ENCODE peak calls at places on chromosomes 1 and 21, in eight cellular contexts. P is T47D; C is erythroblast; B is NCI-H1092 treated with DMSO at 0.1 percent for 48 hours; U is NCI-H774; G is activated T-cell treated with anti-CD3 and anti-CD28 coated beads, Interleukin-2, amount 50 U/mL, for 72 hours; D is retina; Z is small intestine. F is an unnamed sample.

GRCh38 chr1:236151739-236152424 is 9.5 kb downstream of the GPR137B start:
- DNase-seq in P (no peak), C (no peak), B (no peak), U (no peak), G (no peak), D (no peak), Z (no peak), F (no peak)

GRCh38 chr1:110119843-110120242 is 7.6 kb downstream of the UBL4B start:
- DNase-seq in P (no peak), C (no peak), B (peak; percentile 27), U (peak; percentile 88), G (no peak), D (no peak), Z (peak; percentile 45), F (no peak)

GRCh38 chr1:36641776-36642175 is 159.1 kb upstream of the CSF3R start:
- DNase-seq in P (no peak), C (no peak), B (no peak), U (no peak), G (no peak), D (no peak), Z (no peak), F (no peak)

GRCh38 chr1:181174860-181175259 is 86.4 kb downstream of the IER5 start:
- DNase-seq in P (no peak), C (no peak), B (no peak), U (no peak), G (no peak), D (no peak), Z (peak; percentile 91), F (no peak)

GRCh38 chr1:57678138-57678537 is 254.3 kb upstream of the DAB1 start:
- DNase-seq in P (no peak), C (no peak), B (peak; percentile 49), U (peak; percentile 10), G (no peak), D (no peak), Z (no peak), F (no peak)

GRCh38 chr1:183218039-183218618 is 32.1 kb downstream of the LAMC2 start:
- DNase-seq in P (no peak), C (no peak), B (peak; percentile 81), U (peak; percentile 55), G (no peak), D (peak; percentile 67), Z (no peak), F (no peak)

GRCh38 chr1:151287767-151288500 is 5.8 kb downstream of the ZNF687 start:
- DNase-seq in P (no peak), C (no peak), B (no peak), U (no peak), G (no peak), D (no peak), Z (no peak), F (no peak)

GRCh38 chr1:65002508-65003315 is 36.4 kb upstream of the JAK1 start:
- DNase-seq in P (peak; percentile 55), C (peak; percentile 64), B (no peak), U (no peak), G (peak; percentile 80), D (peak; percentile 86), Z (peak; percentile 52), F (peak; percentile 76)

GRCh38 chr1:58773406-58773840 is 10.4 kb downstream of the JUN start:
- DNase-seq in P (peak; percentile 25), C (no peak), B (peak; percentile 92), U (peak; percentile 91), G (no peak), D (no peak), Z (peak; percentile 29), F (no peak)

GRCh38 chr1:110337704-110338199 is 1.4 kb upstream of the RBM15 start:
- DNase-seq in P (no peak), C (peak; percentile 78), B (peak; percentile 79), U (peak; percentile 63), G (peak; percentile 60), D (no peak), Z (peak; percentile 68), F (peak; percentile 51)

GRCh38 chr1:198175418-198176170 is 18.8 kb downstream of the NEK7 start:
- DNase-seq in P (no peak), C (no peak), B (no peak), U (no peak), G (no peak), D (no peak), Z (no peak), F (no peak)

GRCh38 chr1:36326499-36326898 is 3.1 kb upstream of the EVA1B start:
- DNase-seq in P (no peak), C (no peak), B (no peak), U (no peak), G (no peak), D (no peak), Z (no peak), F (no peak)

GRCh38 chr1:8216005-8216404 is 101.9 kb upstream of the SLC45A1 start:
- DNase-seq in P (no peak), C (no peak), B (no peak), U (no peak), G (no peak), D (no peak), Z (no peak), F (no peak)

GRCh38 chr1:201001962-201002361 is 21.6 kb downstream of the KIF21B start:
- DNase-seq in P (no peak), C (no peak), B (no peak), U (peak; percentile 5), G (no peak), D (no peak), Z (no peak), F (no peak)

GRCh38 chr21:26449161-26449560 is 123.9 kb downstream of the CYYR1 start:
- DNase-seq in P (no peak), C (no peak), B (no peak), U (no peak), G (no peak), D (no peak), Z (no peak), F (no peak)

GRCh38 chr1:12573015-12573825 is 44.8 kb downstream of the DHRS3 start:
- DNase-seq in P (no peak), C (no peak), B (no peak), U (no peak), G (no peak), D (no peak), Z (no peak), F (no peak)

GRCh38 chr1:219085082-219085481 is 88.6 kb upstream of the LYPLAL1 start:
- DNase-seq in P (no peak), C (no peak), B (no peak), U (no peak), G (no peak), D (no peak), Z (no peak), F (no peak)

GRCh38 chr1:242199861-242200458 is 201.1 kb upstream of the MAP1LC3C start:
- DNase-seq in P (no peak), C (no peak), B (no peak), U (no peak), G (no peak), D (no peak), Z (no peak), F (no peak)

GRCh38 chr1:243483084-243483845 is 227.4 kb downstream of the SDCCAG8 start:
- DNase-seq in P (no peak), C (no peak), B (no peak), U (no peak), G (peak; percentile 19), D (peak; percentile 73), Z (no peak), F (peak; percentile 67)

GRCh38 chr1:109351457-109351856 is 44.6 kb upstream of the MYBPHL start:
- DNase-seq in P (no peak), C (no peak), B (no peak), U (no peak), G (no peak), D (no peak), Z (peak; percentile 96), F (no peak)

GRCh38 chr21:42956824-42957632 is 17.3 kb upstream of the PKNOX1 start:
- DNase-seq in P (no peak), C (no peak), B (no peak), U (no peak), G (no peak), D (no peak), Z (no peak), F (no peak)

GRCh38 chr1:198701250-198701649 is 62.4 kb downstream of the PTPRC start:
- DNase-seq in P (no peak), C (no peak), B (no peak), U (no peak), G (no peak), D (no peak), Z (no peak), F (no peak)

GRCh38 chr21:29558331-29558730 is 259.6 kb downstream of the BACH1 start:
- DNase-seq in P (no peak), C (no peak), B (no peak), U (no peak), G (no peak), D (no peak), Z (no peak), F (no peak)

GRCh38 chr1:3185896-3186525 is 117.0 kb downstream of the PRDM16 start:
- DNase-seq in P (no peak), C (no peak), B (no peak), U (no peak), G (no peak), D (no peak), Z (no peak), F (peak; percentile 33)

GRCh38 chr1:212754715-212755114 is 36.9 kb downstream of the NSL1 start:
- DNase-seq in P (no peak), C (no peak), B (no peak), U (no peak), G (no peak), D (no peak), Z (no peak), F (no peak)

GRCh38 chr1:180235077-180235501 is 5.0 kb downstream of the LHX4 start:
- DNase-seq in P (no peak), C (no peak), B (no peak), U (no peak), G (no peak), D (peak; percentile 64), Z (peak; percentile 29), F (peak; percentile 39)

GRCh38 chr1:6701437-6702153 is at the start of gene DNAJC11:
- DNase-seq in P (peak; percentile 74), C (peak; percentile 95), B (peak; percentile 98), U (peak; percentile 48), G (peak; percentile 96), D (peak; percentile 87), Z (peak; percentile 88), F (peak; percentile 89)

GRCh38 chr1:64312431-64312830 is 109.0 kb downstream of the UBE2U start:
- DNase-seq in P (no peak), C (no peak), B (no peak), U (no peak), G (no peak), D (no peak), Z (no peak), F (no peak)

GRCh38 chr1:94246692-94247145 is 9.3 kb upstream of the ARHGAP29 start:
- DNase-seq in P (no peak), C (no peak), B (no peak), U (no peak), G (no peak), D (no peak), Z (no peak), F (peak; percentile 11)

GRCh38 chr1:20089328-20090077 is 19.5 kb downstream of the PLA2G5 start:
- DNase-seq in P (no peak), C (no peak), B (no peak), U (no peak), G (no peak), D (no peak), Z (no peak), F (no peak)

GRCh38 chr1:59595774-59596173 is 219.0 kb upstream of the HOOK1 start:
- DNase-seq in P (no peak), C (no peak), B (no peak), U (peak; percentile 38), G (no peak), D (no peak), Z (no peak), F (no peak)